ENCODE peak calls at places on chromosomes 7 and 10, in nine cellular contexts. T is MM.1S, U is fibroblast of lung, N is PC-9, D is hepatocyte, W is thoracic aorta, B is RWPE2, Q is uterus, M is body of pancreas. L is an unnamed sample.

GRCh38 chr7:42877852-42878251 is 34.0 kb downstream of the C7orf25 start:
- DNase-seq in T (no peak), Q (no peak), U (no peak), M (no peak), N (no peak), D (no peak), B (no peak), W (no peak), L (no peak)

GRCh38 chr10:121240011-121240410 is 358.2 kb downstream of the FGFR2 start:
- DNase-seq in U (no peak), T (no peak), W (no peak), N (no peak), Q (no peak), D (peak; percentile 56), B (no peak), M (no peak), L (no peak)

GRCh38 chr10:64036306-64036930 is 515.2 kb downstream of the REEP3 start:
- DNase-seq in Q (no peak), N (no peak), W (no peak), M (no peak), T (no peak), U (no peak), D (no peak), B (no peak), L (no peak)

GRCh38 chr10:86362129-86362527 is 4.5 kb downstream of the GRID1 start:
- DNase-seq in T (no peak), B (no peak), Q (no peak), U (no peak), M (no peak), N (no peak), W (no peak), D (no peak), L (peak; percentile 33)

GRCh38 chr7:106050002-106050742 is 61.9 kb downstream of the SYPL1 start:
- DNase-seq in M (no peak), B (no peak), T (no peak), D (peak; percentile 55), Q (peak; percentile 61), W (no peak), N (peak; percentile 32), U (peak; percentile 40), L (no peak)

GRCh38 chr7:10913457-10913856 is 60.2 kb upstream of the PHF14 start:
- DNase-seq in Q (no peak), U (no peak), N (no peak), W (no peak), T (no peak), D (no peak), B (no peak), M (no peak), L (no peak)

GRCh38 chr10:14659626-14660196 is 115.0 kb downstream of the FAM107B start:
- DNase-seq in W (no peak), B (no peak), Q (no peak), D (no peak), U (no peak), M (no peak), T (peak; percentile 94), N (no peak), L (no peak)

GRCh38 chr10:104038958-104039752 is 46.5 kb downstream of the COL17A1 start:
- DNase-seq in N (no peak), T (no peak), Q (no peak), B (peak; percentile 38), D (no peak), U (no peak), W (no peak), M (no peak), L (no peak)

GRCh38 chr7:127988743-127989142 is 42.5 kb downstream of the LRRC4 start:
- DNase-seq in M (no peak), W (no peak), N (no peak), D (no peak), T (no peak), B (no peak), U (no peak), Q (no peak), L (no peak)

DNA sequence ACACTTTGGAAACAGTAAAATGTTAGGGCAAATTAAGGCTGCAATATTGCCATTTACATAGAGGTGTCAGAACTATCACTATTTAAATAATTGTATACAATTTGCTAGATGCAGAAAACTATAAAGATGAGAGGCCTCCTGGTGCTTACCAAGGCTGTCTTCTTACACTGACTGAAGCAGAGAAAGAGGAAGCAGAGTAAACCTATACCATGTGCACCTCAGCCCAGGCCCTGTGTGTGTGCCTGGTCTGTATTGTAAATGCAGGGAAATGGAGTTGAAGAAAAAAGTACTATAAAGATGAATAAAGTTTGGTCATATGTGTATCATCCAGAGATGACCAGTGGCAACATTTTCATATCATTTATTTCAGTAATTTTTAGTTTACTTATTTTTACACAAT is 29.2 kb downstream of the ELMO1 start:
- DNase-seq in U (no peak), M (no peak), T (no peak), Q (no peak), D (no peak), B (no peak), W (no peak), N (no peak), L (no peak)
- H3K4me1 ChIP-seq in U (no peaks in the 10 kb centered on the region), M (no peaks in the 10 kb centered on the region), T (no peaks in the 10 kb centered on the region), Q (no peaks in the 10 kb centered on the region), D (no peaks in the 10 kb centered on the region), B (no peaks in the 10 kb centered on the region), W (peaks cover 4% of the 10 kb centered on the region), N (no peaks in the 10 kb centered on the region), L (peaks cover 29% of the 10 kb centered on the region)

GRCh38 chr7:126368-126767 is 66.0 kb upstream of the FAM20C start:
- DNase-seq in N (no peak), Q (no peak), M (no peak), U (no peak), T (no peak), B (no peak), W (no peak), D (no peak), L (no peak)

GRCh38 chr7:123237-123636 is 69.1 kb upstream of the FAM20C start:
- DNase-seq in U (no peak), M (no peak), B (no peak), T (no peak), N (no peak), D (no peak), W (no peak), Q (no peak), L (no peak)

GRCh38 chr7:125061-125471 is 67.3 kb upstream of the FAM20C start:
- DNase-seq in B (no peak), W (no peak), U (no peak), D (peak; percentile 3), M (no peak), N (no peak), T (no peak), Q (no peak), L (no peak)

GRCh38 chr7:125661-126060 is 66.7 kb upstream of the FAM20C start:
- DNase-seq in M (no peak), U (peak; percentile 13), W (no peak), N (no peak), Q (no peak), D (no peak), T (no peak), B (no peak), L (no peak)

DNA sequence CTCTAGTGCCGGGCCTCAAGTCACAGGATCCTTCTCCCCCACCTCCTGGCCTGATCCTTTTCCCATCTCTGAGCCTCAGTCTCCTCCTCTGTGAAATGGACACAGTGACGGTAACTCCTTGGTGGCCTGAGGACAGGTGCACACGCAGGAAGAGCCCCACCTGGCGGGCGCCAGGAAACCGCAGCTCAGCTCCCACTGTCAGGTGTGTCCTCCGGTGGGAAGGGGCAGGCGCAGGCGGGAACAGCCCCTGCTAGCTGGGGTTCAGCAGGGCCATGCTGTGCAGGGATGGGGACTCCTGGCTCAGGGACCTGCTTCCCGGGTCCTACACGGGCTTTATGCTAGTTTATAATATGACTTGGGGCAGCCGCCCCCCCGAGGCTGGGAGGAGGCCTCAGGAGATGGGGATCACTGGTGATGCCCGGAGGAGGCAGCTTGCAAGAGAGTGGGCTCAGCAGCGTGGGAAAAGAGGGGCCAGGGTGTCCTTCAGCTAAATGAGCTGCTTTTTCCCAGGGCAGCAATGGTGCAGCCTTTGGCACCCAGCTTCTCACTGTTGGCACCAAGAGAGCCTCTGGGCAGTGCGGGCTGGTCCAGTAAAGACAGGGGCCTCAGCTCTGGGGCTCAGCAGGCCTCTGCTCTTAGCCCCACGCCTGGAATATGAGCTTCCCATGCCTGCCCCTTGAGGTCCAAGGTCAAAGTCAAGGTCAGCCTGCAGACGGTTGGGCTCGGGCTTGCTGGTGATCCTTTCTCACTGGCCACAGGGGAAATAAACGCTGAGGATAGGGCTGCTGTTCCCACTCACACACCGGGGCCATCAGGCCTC is 68.0 kb upstream of the FAM20C start:
- DNase-seq in T (no peak), D (peak; percentile 3), B (no peak), W (no peak), Q (no peak), U (no peak), N (no peak), M (no peak), L (no peak)
- TF ChIP-seq CTCF in T (no peak), D (no peak), B (peak; percentile 20), W (no peak), Q (no peak), U (no peak), N (peak; percentile 37), M (no peak), L (no peak)

DNA sequence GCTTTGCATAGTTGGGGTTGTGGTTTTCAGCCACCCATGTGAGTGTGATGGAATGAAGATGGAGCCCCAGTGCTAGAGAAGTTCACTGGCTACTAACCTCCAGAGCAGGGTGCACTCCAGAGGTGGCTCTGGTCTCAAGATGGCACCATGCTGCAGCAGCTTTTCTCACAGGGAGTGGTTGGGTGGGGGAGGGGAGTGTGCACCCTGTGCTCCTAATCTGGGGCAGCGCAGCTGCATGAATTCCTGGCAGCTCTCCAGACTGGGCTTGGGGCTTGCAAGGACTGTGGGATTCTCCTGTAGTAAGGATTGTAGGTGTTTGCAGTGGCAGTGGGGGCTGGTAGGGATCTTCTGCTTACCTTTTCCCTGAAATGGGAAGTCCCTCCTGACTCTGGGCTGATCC is 23.7 kb downstream of the PHTF2 start:
- DNase-seq in N (no peak), T (no peak), U (no peak), B (no peak), W (no peak), M (no peak), D (no peak), Q (no peak), L (no peak)
- H3K36me3 ChIP-seq in N (no peaks in the 10 kb centered on the region), T (no peaks in the 10 kb centered on the region), U (peaks cover 2% of the 10 kb centered on the region), B (no peaks in the 10 kb centered on the region), W (no peaks in the 10 kb centered on the region), M (no peaks in the 10 kb centered on the region), D (no peaks in the 10 kb centered on the region), Q (no peaks in the 10 kb centered on the region), L (peaks cover 5% of the 10 kb centered on the region)

DNA sequence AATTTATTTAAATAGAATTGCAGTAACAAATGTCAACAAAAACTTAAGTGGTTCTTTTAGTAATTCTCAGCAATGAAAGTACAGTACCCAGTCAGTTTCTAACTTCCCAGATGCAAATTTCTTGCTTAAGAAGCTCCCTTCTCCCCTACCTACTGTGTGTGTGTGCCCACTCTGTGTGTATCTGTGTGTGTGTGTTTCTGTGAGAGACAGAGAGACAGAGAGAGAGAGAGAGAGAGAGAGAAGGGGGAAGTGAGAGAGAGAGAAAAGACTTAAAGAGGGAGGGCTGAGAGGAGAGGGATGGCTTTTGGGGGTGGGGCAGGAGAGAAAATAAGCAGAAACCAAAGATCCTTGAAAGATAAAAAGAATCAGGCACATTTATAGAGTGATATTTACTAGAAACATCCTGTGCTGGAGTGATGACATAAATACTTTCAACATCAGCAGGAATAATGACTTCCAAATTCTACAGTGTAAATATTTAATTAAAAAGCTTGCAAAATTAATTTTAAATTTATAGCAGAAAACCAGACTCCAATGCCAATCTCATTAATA is 41.4 kb upstream of the WNT2 start:
- DNase-seq in N (no peak), T (no peak), Q (no peak), M (no peak), B (no peak), U (no peak), D (no peak), W (no peak), L (no peak)
- H3K4me1 ChIP-seq in N (no peaks in the 10 kb centered on the region), T (peaks cover 19% of the 10 kb centered on the region), Q (no peaks in the 10 kb centered on the region), M (no peaks in the 10 kb centered on the region), B (no peaks in the 10 kb centered on the region), U (no peaks in the 10 kb centered on the region), D (no peaks in the 10 kb centered on the region), W (no peaks in the 10 kb centered on the region), L (no peaks in the 10 kb centered on the region)